ENCODE peak calls at places on chromosomes 12 and 14, in six cellular contexts. One of them, this sample, is unnamed. For H3K27me3, the result is how much of the 10 kb centered on the place peaks cover.

GRCh38 chr12:89051065-89051677 is 301.1 kb downstream of the DUSP6 start:
- DNase-seq in IMR-90: peak
- DNase-seq in trophoblast cell: peak
- DNase-seq in H9: no peak
- DNase-seq in mesendoderm: peak
- DNase-seq in neuronal stem cell: peak
- DNase-seq in this sample: peak

GRCh38 chr14:31271648-31272047 is 64.1 kb upstream of the HECTD1 start:
- DNase-seq in IMR-90: no peak
- DNase-seq in trophoblast cell: no peak
- DNase-seq in H9: no peak
- DNase-seq in mesendoderm: no peak
- DNase-seq in neuronal stem cell: no peak
- DNase-seq in this sample: no peak

GRCh38 chr14:34355584-34356266 is 106.3 kb downstream of the SPTSSA start:
- DNase-seq in IMR-90: peak
- DNase-seq in trophoblast cell: peak
- DNase-seq in H9: no peak
- DNase-seq in mesendoderm: no peak
- DNase-seq in neuronal stem cell: no peak
- DNase-seq in this sample: peak

GRCh38 chr14:99574099-99574880 is 29.7 kb downstream of the CCDC85C start:
- DNase-seq in IMR-90: peak
- DNase-seq in trophoblast cell: peak
- DNase-seq in H9: peak
- DNase-seq in mesendoderm: peak
- DNase-seq in neuronal stem cell: peak
- DNase-seq in this sample: peak

GRCh38 chr12:88299567-88300101 is 157.5 kb downstream of the TMTC3 start:
- DNase-seq in IMR-90: peak
- DNase-seq in trophoblast cell: peak
- DNase-seq in H9: no peak
- DNase-seq in mesendoderm: no peak
- DNase-seq in neuronal stem cell: no peak
- DNase-seq in this sample: peak

GRCh38 chr12:70849265-70849960 is 71.1 kb downstream of the PTPRR start:
- DNase-seq in IMR-90: peak
- DNase-seq in trophoblast cell: peak
- DNase-seq in H9: no peak
- DNase-seq in mesendoderm: peak
- DNase-seq in neuronal stem cell: no peak
- DNase-seq in this sample: peak

GRCh38 chr14:73238941-73239340 is 1.6 kb downstream of the PAPLN start:
- DNase-seq in IMR-90: no peak
- DNase-seq in trophoblast cell: no peak
- DNase-seq in H9: no peak
- DNase-seq in mesendoderm: no peak
- DNase-seq in neuronal stem cell: no peak
- DNase-seq in this sample: no peak

GRCh38 chr12:66017736-66018135 is 112.8 kb downstream of the LLPH start:
- DNase-seq in IMR-90: peak
- DNase-seq in trophoblast cell: peak
- DNase-seq in H9: no peak
- DNase-seq in mesendoderm: no peak
- DNase-seq in neuronal stem cell: no peak
- DNase-seq in this sample: no peak

GRCh38 chr12:63668028-63668799 is at the start of gene DPY19L2:
- DNase-seq in IMR-90: peak
- DNase-seq in trophoblast cell: peak
- DNase-seq in H9: peak
- DNase-seq in mesendoderm: peak
- DNase-seq in neuronal stem cell: peak
- DNase-seq in this sample: peak

GRCh38 chr12:2256915-2257314 is 204.1 kb downstream of the CACNA1C start:
- DNase-seq in IMR-90: peak
- DNase-seq in trophoblast cell: no peak
- DNase-seq in H9: no peak
- DNase-seq in mesendoderm: no peak
- DNase-seq in neuronal stem cell: no peak
- DNase-seq in this sample: peak

GRCh38 chr14:51085007-51085406 is 9.9 kb downstream of the TRIM9 start:
- DNase-seq in IMR-90: no peak
- DNase-seq in trophoblast cell: no peak
- DNase-seq in H9: no peak
- DNase-seq in mesendoderm: no peak
- DNase-seq in neuronal stem cell: no peak
- DNase-seq in this sample: no peak

GRCh38 chr14:85350667-85351066 is 179.3 kb upstream of the FLRT2 start:
- DNase-seq in IMR-90: no peak
- DNase-seq in trophoblast cell: no peak
- DNase-seq in H9: no peak
- DNase-seq in mesendoderm: no peak
- DNase-seq in neuronal stem cell: no peak
- DNase-seq in this sample: no peak

GRCh38 chr14:102363182-102363952 is 626 bp downstream of the TECPR2 start:
- DNase-seq in IMR-90: peak
- DNase-seq in trophoblast cell: peak
- DNase-seq in H9: no peak
- DNase-seq in mesendoderm: peak
- DNase-seq in neuronal stem cell: peak
- DNase-seq in this sample: peak

DNA sequence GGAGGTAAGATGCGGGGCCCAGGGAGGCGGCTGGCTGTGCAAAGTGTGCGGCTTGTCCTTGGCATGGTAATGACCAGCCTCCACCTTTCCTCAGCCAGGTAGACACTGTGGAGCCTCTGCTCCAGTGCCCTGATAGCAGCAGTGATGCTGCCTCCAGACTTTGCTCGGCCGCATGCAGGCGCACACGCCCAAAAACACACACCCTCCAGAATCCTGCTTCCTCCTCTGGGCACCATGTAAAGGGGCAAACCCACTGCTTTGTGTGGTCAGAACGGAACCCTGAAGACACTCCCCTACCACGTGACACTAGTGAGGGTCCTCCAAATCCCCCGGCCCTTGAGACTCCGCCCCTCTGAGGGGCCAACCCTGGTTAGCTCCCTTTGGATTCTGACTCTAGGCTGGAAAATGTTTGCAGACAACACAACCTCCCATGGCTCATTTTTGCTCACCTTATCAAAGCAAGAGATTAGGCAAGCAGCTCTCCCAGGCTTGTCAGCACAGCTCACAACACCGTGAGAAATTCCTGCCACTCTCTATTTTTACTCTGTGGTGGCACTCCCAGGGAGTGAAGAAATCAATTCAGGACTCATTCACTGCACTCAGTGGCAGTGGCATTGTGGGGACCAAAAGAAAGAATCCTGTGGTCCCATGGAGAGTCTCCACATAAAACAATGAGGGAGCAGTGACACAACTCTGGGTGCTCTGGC is 4.5 kb downstream of the KRT77 start:
- DNase-seq in IMR-90: no peak
- DNase-seq in trophoblast cell: no peak
- DNase-seq in H9: no peak
- DNase-seq in mesendoderm: peak
- DNase-seq in neuronal stem cell: no peak
- DNase-seq in this sample: no peak
- H3K27me3 ChIP-seq in IMR-90: under half
- H3K27me3 ChIP-seq in trophoblast cell: under half
- H3K27me3 ChIP-seq in H9: under half
- H3K27me3 ChIP-seq in mesendoderm: under half
- H3K27me3 ChIP-seq in neuronal stem cell: under half
- H3K27me3 ChIP-seq in this sample: half or more

GRCh38 chr12:109267361-109267760 is 41.7 kb downstream of the FOXN4 start:
- DNase-seq in IMR-90: no peak
- DNase-seq in trophoblast cell: no peak
- DNase-seq in H9: no peak
- DNase-seq in mesendoderm: no peak
- DNase-seq in neuronal stem cell: no peak
- DNase-seq in this sample: no peak

GRCh38 chr12:109268896-109269295 is 40.2 kb downstream of the FOXN4 start:
- DNase-seq in IMR-90: no peak
- DNase-seq in trophoblast cell: no peak
- DNase-seq in H9: no peak
- DNase-seq in mesendoderm: no peak
- DNase-seq in neuronal stem cell: no peak
- DNase-seq in this sample: no peak

GRCh38 chr12:109264943-109265650 is 44.0 kb downstream of the FOXN4 start:
- DNase-seq in IMR-90: no peak
- DNase-seq in trophoblast cell: no peak
- DNase-seq in H9: no peak
- DNase-seq in mesendoderm: no peak
- DNase-seq in neuronal stem cell: no peak
- DNase-seq in this sample: no peak

GRCh38 chr12:109264095-109264942 is 44.8 kb downstream of the FOXN4 start:
- DNase-seq in IMR-90: peak
- DNase-seq in trophoblast cell: peak
- DNase-seq in H9: peak
- DNase-seq in mesendoderm: peak
- DNase-seq in neuronal stem cell: peak
- DNase-seq in this sample: peak

GRCh38 chr12:109266106-109266879 is 42.8 kb downstream of the FOXN4 start:
- DNase-seq in IMR-90: no peak
- DNase-seq in trophoblast cell: peak
- DNase-seq in H9: no peak
- DNase-seq in mesendoderm: no peak
- DNase-seq in neuronal stem cell: no peak
- DNase-seq in this sample: no peak
- H3K23ac ChIP-seq in IMR-90: no peak
- H3K23ac ChIP-seq in trophoblast cell: no peak
- H3K23ac ChIP-seq in H9: no peak
- H3K23ac ChIP-seq in mesendoderm: no peak
- H3K23ac ChIP-seq in neuronal stem cell: no peak
- H3K23ac ChIP-seq in this sample: no peak

GRCh38 chr14:70282666-70283065 is 76.8 kb downstream of the COX16 start:
- DNase-seq in IMR-90: no peak
- DNase-seq in trophoblast cell: no peak
- DNase-seq in H9: no peak
- DNase-seq in mesendoderm: no peak
- DNase-seq in neuronal stem cell: no peak
- DNase-seq in this sample: no peak
- H3K27me3 ChIP-seq in IMR-90: under half
- H3K27me3 ChIP-seq in trophoblast cell: under half
- H3K27me3 ChIP-seq in H9: under half
- H3K27me3 ChIP-seq in mesendoderm: under half
- H3K27me3 ChIP-seq in neuronal stem cell: under half
- H3K27me3 ChIP-seq in this sample: under half

DNA sequence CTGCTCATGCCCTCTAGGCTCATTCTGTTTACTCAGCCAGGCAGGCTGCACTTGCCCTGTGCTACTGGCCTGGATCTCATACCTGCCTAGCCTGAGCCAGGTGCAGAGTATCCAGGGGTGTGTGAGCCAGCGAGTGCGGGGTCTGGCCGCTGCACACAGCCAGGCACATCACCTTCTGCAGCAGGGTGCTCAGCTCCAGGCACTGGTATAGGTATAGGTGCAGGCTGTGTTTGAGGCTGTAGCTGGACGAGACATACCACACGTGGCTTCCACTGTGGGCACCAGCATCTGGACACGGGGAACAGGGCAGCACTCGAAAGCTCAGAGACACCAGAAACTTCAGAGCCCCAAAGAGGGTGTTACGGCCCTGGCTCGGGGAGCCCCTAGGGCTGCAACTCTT is 424.2 kb downstream of the RERGL start:
- DNase-seq in IMR-90: no peak
- DNase-seq in trophoblast cell: no peak
- DNase-seq in H9: no peak
- DNase-seq in mesendoderm: no peak
- DNase-seq in neuronal stem cell: no peak
- DNase-seq in this sample: no peak
- H3K23ac ChIP-seq in IMR-90: no peak
- H3K23ac ChIP-seq in trophoblast cell: no peak
- H3K23ac ChIP-seq in H9: no peak
- H3K23ac ChIP-seq in mesendoderm: no peak
- H3K23ac ChIP-seq in neuronal stem cell: no peak
- H3K23ac ChIP-seq in this sample: no peak

GRCh38 chr12:57765003-57765697 is 1.7 kb downstream of the CYP27B1 start:
- DNase-seq in IMR-90: peak
- DNase-seq in trophoblast cell: peak
- DNase-seq in H9: peak
- DNase-seq in mesendoderm: peak
- DNase-seq in neuronal stem cell: no peak
- DNase-seq in this sample: peak
- H3K27me3 ChIP-seq in IMR-90: under half
- H3K27me3 ChIP-seq in trophoblast cell: under half
- H3K27me3 ChIP-seq in H9: under half
- H3K27me3 ChIP-seq in mesendoderm: under half
- H3K27me3 ChIP-seq in neuronal stem cell: under half
- H3K27me3 ChIP-seq in this sample: half or more

GRCh38 chr12:57435288-57435687 is 704 bp downstream of the INHBC start:
- DNase-seq in IMR-90: no peak
- DNase-seq in trophoblast cell: no peak
- DNase-seq in H9: no peak
- DNase-seq in mesendoderm: no peak
- DNase-seq in neuronal stem cell: no peak
- DNase-seq in this sample: no peak

GRCh38 chr12:57434517-57435223 is at the start of gene INHBC:
- DNase-seq in IMR-90: no peak
- DNase-seq in trophoblast cell: no peak
- DNase-seq in H9: no peak
- DNase-seq in mesendoderm: no peak
- DNase-seq in neuronal stem cell: no peak
- DNase-seq in this sample: peak

GRCh38 chr12:57430117-57430930 is 519 bp downstream of the R3HDM2 start:
- DNase-seq in IMR-90: peak
- DNase-seq in trophoblast cell: peak
- DNase-seq in H9: peak
- DNase-seq in mesendoderm: peak
- DNase-seq in neuronal stem cell: peak
- DNase-seq in this sample: peak

GRCh38 chr12:57430931-57431566 is at the start of gene R3HDM2:
- DNase-seq in IMR-90: peak
- DNase-seq in trophoblast cell: peak
- DNase-seq in H9: peak
- DNase-seq in mesendoderm: peak
- DNase-seq in neuronal stem cell: peak
- DNase-seq in this sample: peak

GRCh38 chr12:57433370-57433769 is 1.2 kb upstream of the INHBC start:
- DNase-seq in IMR-90: no peak
- DNase-seq in trophoblast cell: no peak
- DNase-seq in H9: no peak
- DNase-seq in mesendoderm: no peak
- DNase-seq in neuronal stem cell: no peak
- DNase-seq in this sample: no peak
- H3K23ac ChIP-seq in IMR-90: no peak
- H3K23ac ChIP-seq in trophoblast cell: no peak
- H3K23ac ChIP-seq in H9: no peak
- H3K23ac ChIP-seq in mesendoderm: no peak
- H3K23ac ChIP-seq in neuronal stem cell: no peak
- H3K23ac ChIP-seq in this sample: no peak